ENCODE peak calls at places on chromosome 6, in eight cellular contexts. Q, T, E, A, H, M, L and C are unnamed samples.

GRCh38 chr6:167676000-167676665 is 150.6 kb upstream of the AFDN start:
- DNase-seq in Q (no peak), T (no peak), E (no peak), A (no peak), H (no peak), M (no peak), L (no peak), C (no peak)

GRCh38 chr6:5968817-5969726 is 37.7 kb downstream of the NRN1 start:
- DNase-seq in Q (no peak), T (no peak), E (no peak), A (no peak), H (peak), M (no peak), L (peak), C (no peak)

GRCh38 chr6:36324191-36324590 is 12.5 kb downstream of the BNIP5 start:
- DNase-seq in Q (no peak), T (no peak), E (no peak), A (no peak), H (no peak), M (no peak), L (no peak), C (no peak)

GRCh38 chr6:117992856-117993255 is 85.8 kb downstream of the SLC35F1 start:
- DNase-seq in Q (no peak), T (no peak), E (no peak), A (no peak), H (no peak), M (no peak), L (peak), C (no peak)

GRCh38 chr6:136007355-136007754 is 155.9 kb downstream of the PDE7B start:
- DNase-seq in Q (no peak), T (no peak), E (no peak), A (no peak), H (no peak), M (peak), L (no peak), C (no peak)

GRCh38 chr6:15892369-15892768 is 229.5 kb upstream of the DTNBP1 start:
- DNase-seq in Q (no peak), T (no peak), E (no peak), A (no peak), H (no peak), M (no peak), L (no peak), C (no peak)

GRCh38 chr6:107185570-107185969 is 70.3 kb upstream of the BEND3 start:
- DNase-seq in Q (no peak), T (no peak), E (no peak), A (peak), H (no peak), M (no peak), L (peak), C (peak)

GRCh38 chr6:31727717-31728671 is 1.1 kb downstream of the DDAH2 start:
- DNase-seq in Q (no peak), T (peak), E (no peak), A (no peak), H (no peak), M (peak), L (no peak), C (no peak)

GRCh38 chr6:148791372-148791771 is 44.5 kb downstream of the UST start:
- DNase-seq in Q (no peak), T (no peak), E (no peak), A (no peak), H (no peak), M (no peak), L (no peak), C (no peak)

GRCh38 chr6:21754891-21755290 is 161.3 kb downstream of the SOX4 start:
- DNase-seq in Q (no peak), T (no peak), E (no peak), A (peak), H (no peak), M (no peak), L (no peak), C (peak)

GRCh38 chr6:45709834-45710233 is 305.8 kb downstream of the CLIC5 start:
- DNase-seq in Q (peak), T (no peak), E (no peak), A (no peak), H (no peak), M (no peak), L (no peak), C (no peak)

GRCh38 chr6:169097336-169098052 is 156.2 kb downstream of the THBS2 start:
- DNase-seq in Q (no peak), T (no peak), E (no peak), A (peak), H (no peak), M (no peak), L (no peak), C (no peak)

GRCh38 chr6:31572041-31572911 is at the start of gene LTA:
- DNase-seq in Q (peak), T (no peak), E (peak), A (no peak), H (no peak), M (no peak), L (no peak), C (no peak)

GRCh38 chr6:53840027-53840426 is 45.2 kb downstream of the LRRC1 start:
- DNase-seq in Q (no peak), T (no peak), E (no peak), A (no peak), H (no peak), M (no peak), L (no peak), C (no peak)

GRCh38 chr6:89298680-89299450 is 16.2 kb downstream of the GABRR2 start:
- DNase-seq in Q (peak), T (no peak), E (peak), A (peak), H (no peak), M (no peak), L (no peak), C (no peak)

GRCh38 chr6:134223761-134224445 is 94.0 kb downstream of the SGK1 start:
- DNase-seq in Q (no peak), T (no peak), E (no peak), A (no peak), H (no peak), M (no peak), L (no peak), C (no peak)

GRCh38 chr6:128456510-128457244 is 63.7 kb downstream of the PTPRK start:
- DNase-seq in Q (no peak), T (no peak), E (no peak), A (no peak), H (no peak), M (no peak), L (peak), C (no peak)